ENCODE peak calls at places on chromosomes 1 and 21, in eight cellular contexts. M, X, F, D, V, E, A and W are unnamed samples.

GRCh38 chr1:199399996-199400714 is 627.4 kb upstream of the NR5A2 start:
- DNase-seq in M (no peak), X (no peak), F (no peak), D (no peak), V (no peak), E (no peak), A (no peak), W (no peak)

GRCh38 chr1:199522936-199523335 is 504.6 kb upstream of the NR5A2 start:
- DNase-seq in M (no peak), X (no peak), F (peak; percentile 5), D (no peak), V (no peak), E (peak; percentile 28), A (no peak), W (no peak)

GRCh38 chr21:39125752-39126485 is 57.3 kb downstream of the PSMG1 start:
- DNase-seq in M (peak; percentile 66), X (no peak), F (peak; percentile 85), D (peak; percentile 59), V (no peak), E (no peak), A (no peak), W (no peak)

GRCh38 chr1:32881291-32881690 is 5.0 kb upstream of the HPCA start:
- DNase-seq in M (no peak), X (no peak), F (no peak), D (no peak), V (no peak), E (no peak), A (no peak), W (no peak)

GRCh38 chr1:173048629-173049326 is 2.0 kb downstream of the TNFSF18 start:
- DNase-seq in M (no peak), X (no peak), F (peak; percentile 53), D (no peak), V (no peak), E (no peak), A (no peak), W (no peak)

GRCh38 chr1:226630592-226630991 is 82.0 kb downstream of the STUM start:
- DNase-seq in M (no peak), X (no peak), F (no peak), D (no peak), V (no peak), E (no peak), A (no peak), W (no peak)

GRCh38 chr1:10444795-10445397 is 4.9 kb upstream of the CORT start:
- DNase-seq in M (no peak), X (no peak), F (no peak), D (no peak), V (no peak), E (no peak), A (no peak), W (no peak)

GRCh38 chr1:12424793-12425192 is 193.2 kb downstream of the DHRS3 start:
- DNase-seq in M (no peak), X (no peak), F (no peak), D (no peak), V (no peak), E (no peak), A (no peak), W (no peak)

GRCh38 chr1:12158362-12159092 is 8.3 kb upstream of the TNFRSF1B start:
- DNase-seq in M (no peak), X (no peak), F (no peak), D (no peak), V (no peak), E (no peak), A (no peak), W (no peak)

GRCh38 chr1:8822383-8823294 is 5.2 kb upstream of the RERE start:
- DNase-seq in M (no peak), X (no peak), F (peak; percentile 94), D (no peak), V (no peak), E (peak; percentile 93), A (no peak), W (no peak)

GRCh38 chr1:38068220-38068979 is 21.8 kb upstream of the POU3F1 start:
- DNase-seq in M (no peak), X (no peak), F (no peak), D (no peak), V (no peak), E (no peak), A (no peak), W (no peak)

GRCh38 chr1:185491604-185492003 is 174.6 kb upstream of the IVNS1ABP start:
- DNase-seq in M (no peak), X (no peak), F (no peak), D (no peak), V (no peak), E (no peak), A (no peak), W (no peak)

GRCh38 chr1:12771186-12771585 is 2.4 kb upstream of the PRAMEF12 start:
- DNase-seq in M (no peak), X (no peak), F (no peak), D (no peak), V (no peak), E (no peak), A (no peak), W (no peak)

GRCh38 chr1:66752000-66752592 is at the start of gene DYNLT5:
- DNase-seq in M (no peak), X (no peak), F (peak; percentile 50), D (peak; percentile 55), V (peak; percentile 57), E (peak; percentile 32), A (peak; percentile 79), W (no peak)
- TF ChIP-seq CTCF in M (no peak), X (no peak), F (no peak), D (no peak), V (no peak), E (peak; percentile 55), A (peak; percentile 31), W (no peak)

GRCh38 chr1:205537386-205538018 is 33.0 kb downstream of the CDK18 start:
- DNase-seq in M (no peak), X (no peak), F (no peak), D (no peak), V (peak; percentile 9), E (no peak), A (no peak), W (no peak)
- TF ChIP-seq CTCF in M (no peak), X (no peak), F (no peak), D (no peak), V (no peak), E (no peak), A (no peak), W (no peak)

DNA sequence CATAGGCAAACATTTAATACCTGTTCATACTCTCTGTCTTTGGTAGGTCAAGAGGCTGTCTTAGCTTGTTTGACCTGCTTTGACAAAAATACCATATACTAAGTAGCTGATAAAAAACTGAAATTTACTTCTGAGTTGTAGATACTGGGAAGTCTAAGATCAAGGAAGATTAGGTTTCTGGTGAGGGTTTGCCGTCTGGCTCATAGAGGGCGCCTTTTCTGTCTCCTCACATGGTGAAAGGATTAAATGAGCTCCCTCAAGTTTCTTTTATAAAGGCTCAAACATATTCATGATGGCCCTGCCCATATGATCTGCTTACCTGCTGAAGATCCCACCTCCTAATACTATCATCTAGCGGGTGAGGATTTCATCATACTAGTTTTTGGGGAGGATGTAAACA is 1076.1 kb upstream of the NCAM2 start:
- DNase-seq in M (no peak), X (no peak), F (no peak), D (no peak), V (no peak), E (no peak), A (no peak), W (no peak)
- TF ChIP-seq CTCF in M (no peak), X (no peak), F (no peak), D (no peak), V (no peak), E (no peak), A (no peak), W (no peak)

DNA sequence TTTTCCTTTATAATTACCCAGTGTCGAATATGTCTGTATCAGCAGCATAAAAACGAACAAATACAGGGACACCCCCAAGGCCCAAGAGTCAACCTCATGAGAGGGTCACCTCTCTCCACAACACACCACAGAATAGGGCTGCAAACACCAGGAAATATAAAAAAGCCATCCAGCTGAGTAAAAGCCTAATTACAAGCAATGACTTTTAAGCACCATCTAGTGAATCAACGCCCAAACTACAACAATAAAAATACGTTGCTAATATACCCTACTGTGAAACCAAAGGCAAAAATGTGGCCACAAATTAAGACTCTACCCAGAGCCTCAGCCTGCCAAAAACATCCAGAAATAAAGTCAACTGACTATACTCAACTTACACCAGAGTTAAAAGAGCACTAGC is 817.9 kb upstream of the NEGR1 start:
- DNase-seq in M (no peak), X (no peak), F (no peak), D (no peak), V (no peak), E (no peak), A (no peak), W (no peak)
- TF ChIP-seq CTCF in M (no peak), X (no peak), F (no peak), D (no peak), V (no peak), E (no peak), A (no peak), W (no peak)

GRCh38 chr1:225460021-225460736 is 32.3 kb upstream of the LBR start:
- DNase-seq in M (no peak), X (no peak), F (no peak), D (no peak), V (no peak), E (no peak), A (no peak), W (no peak)
- TF ChIP-seq CTCF in M (no peak), X (no peak), F (no peak), D (no peak), V (no peak), E (no peak), A (no peak), W (no peak)

GRCh38 chr1:223245411-223245810 is 102.4 kb upstream of the TLR5 start:
- DNase-seq in M (no peak), X (no peak), F (no peak), D (no peak), V (no peak), E (no peak), A (no peak), W (no peak)

GRCh38 chr1:223243441-223244050 is 100.5 kb upstream of the TLR5 start:
- DNase-seq in M (no peak), X (no peak), F (no peak), D (no peak), V (no peak), E (no peak), A (no peak), W (no peak)

GRCh38 chr1:223245983-223246382 is 102.9 kb upstream of the TLR5 start:
- DNase-seq in M (no peak), X (no peak), F (no peak), D (no peak), V (no peak), E (no peak), A (no peak), W (no peak)

GRCh38 chr1:223242971-223243370 is 99.9 kb upstream of the TLR5 start:
- DNase-seq in M (no peak), X (no peak), F (no peak), D (no peak), V (no peak), E (no peak), A (no peak), W (no peak)

GRCh38 chr1:223244366-223245103 is 101.5 kb upstream of the TLR5 start:
- DNase-seq in M (no peak), X (no peak), F (peak; percentile 8), D (no peak), V (no peak), E (no peak), A (no peak), W (no peak)
- TF ChIP-seq CTCF in M (peak; percentile 20), X (no peak), F (no peak), D (peak; percentile 26), V (no peak), E (peak; percentile 44), A (peak; percentile 27), W (no peak)